ENCODE peak calls at places on chromosomes 1 and 21, in six cellular contexts. P is NCI-H2081, V is GM13976, A is LHCN-M2, S is fibroblast of the conjunctiva, J is fibroblast of villous mesenchyme. C is an unnamed sample.

GRCh38 chr21:40845621-40846020 is 1.3 kb downstream of the DSCAM start:
- DNase-seq in P (no peak), V (no peak), A (no peak), S (no peak), J (no peak), C (no peak)

GRCh38 chr1:192879416-192879815 is 70.6 kb downstream of the RGS2 start:
- DNase-seq in P (no peak), V (no peak), A (peak), S (no peak), J (no peak), C (no peak)

GRCh38 chr1:115302390-115302961 is 35.6 kb downstream of the NGF start:
- DNase-seq in P (no peak), V (no peak), A (no peak), S (peak), J (peak), C (no peak)

GRCh38 chr1:8595919-8596318 is 221.5 kb downstream of the RERE start:
- DNase-seq in P (no peak), V (peak), A (no peak), S (no peak), J (peak), C (peak)

GRCh38 chr1:67558449-67559193 is 126.4 kb upstream of the GADD45A start:
- DNase-seq in P (no peak), V (no peak), A (no peak), S (no peak), J (no peak), C (no peak)

GRCh38 chr1:193335797-193336428 is 149.5 kb upstream of the B3GALT2 start:
- DNase-seq in P (no peak), V (no peak), A (peak), S (peak), J (peak), C (no peak)

GRCh38 chr1:18385239-18385790 is 95.4 kb upstream of the KLHDC7A start:
- DNase-seq in P (no peak), V (no peak), A (no peak), S (no peak), J (no peak), C (no peak)

GRCh38 chr1:10540277-10541005 is 65.7 kb downstream of the PEX14 start:
- DNase-seq in P (no peak), V (no peak), A (no peak), S (no peak), J (peak), C (no peak)

GRCh38 chr1:161915051-161915503 is 108.6 kb downstream of the OLFML2B start:
- DNase-seq in P (no peak), V (peak), A (no peak), S (no peak), J (no peak), C (peak)

GRCh38 chr1:210907406-210907805 is 226.5 kb downstream of the KCNH1 start:
- DNase-seq in P (no peak), V (no peak), A (no peak), S (no peak), J (no peak), C (no peak)

GRCh38 chr1:206953126-206953525 is 6.9 kb upstream of the PIGR start:
- DNase-seq in P (no peak), V (no peak), A (no peak), S (no peak), J (no peak), C (no peak)

GRCh38 chr1:22861764-22862440 is 110.8 kb downstream of the LACTBL1 start:
- DNase-seq in P (peak), V (peak), A (peak), S (no peak), J (peak), C (no peak)

GRCh38 chr1:200931776-200932175 is 37.1 kb downstream of the INAVA start:
- DNase-seq in P (no peak), V (no peak), A (no peak), S (no peak), J (no peak), C (no peak)

GRCh38 chr1:203929741-203930309 is 68.4 kb downstream of the SNRPE start:
- DNase-seq in P (no peak), V (no peak), A (no peak), S (no peak), J (no peak), C (no peak)

GRCh38 chr1:55876276-55877060 is 661.3 kb upstream of the USP24 start:
- DNase-seq in P (no peak), V (no peak), A (no peak), S (no peak), J (no peak), C (no peak)

GRCh38 chr1:167103236-167103894 is 9.5 kb downstream of the STYXL2 start:
- DNase-seq in P (no peak), V (no peak), A (peak), S (no peak), J (no peak), C (no peak)

C was measured in GM13977.